ENCODE peak calls at places on chromosomes 13 and 19, in ten cellular contexts. T, R, W, X, K, H, S, L, J and D are unnamed samples.

GRCh38 chr13:109160887-109161669 is 531.7 kb downstream of the MYO16 start:
- DNase-seq in T (no peak), R (no peak), W (no peak), X (no peak), K (no peak), H (no peak), S (no peak), L (no peak), J (no peak), D (no peak)

GRCh38 chr19:13629687-13630357 is 123.5 kb upstream of the CACNA1A start:
- DNase-seq in T (no peak), R (no peak), W (peak), X (no peak), K (no peak), H (no peak), S (no peak), L (no peak), J (no peak), D (no peak)

GRCh38 chr19:56976995-56977906 is 136.7 kb upstream of the PEG3 start:
- DNase-seq in T (no peak), R (no peak), W (no peak), X (no peak), K (no peak), H (no peak), S (no peak), L (no peak), J (no peak), D (no peak)

GRCh38 chr13:100633461-100633860 is 41.1 kb downstream of the TMTC4 start:
- DNase-seq in T (no peak), R (no peak), W (peak), X (no peak), K (no peak), H (no peak), S (peak), L (no peak), J (no peak), D (no peak)

GRCh38 chr19:19558636-19559035 is 20.6 kb downstream of the CILP2 start:
- DNase-seq in T (no peak), R (no peak), W (no peak), X (no peak), K (no peak), H (no peak), S (no peak), L (no peak), J (no peak), D (no peak)

GRCh38 chr19:6056801-6057650 is 53.3 kb downstream of the RFX2 start:
- DNase-seq in T (peak), R (peak), W (peak), X (no peak), K (no peak), H (peak), S (peak), L (no peak), J (peak), D (no peak)

GRCh38 chr19:19259741-19260140 is 13.4 kb downstream of the TM6SF2 start:
- DNase-seq in T (no peak), R (no peak), W (no peak), X (peak), K (no peak), H (no peak), S (peak), L (no peak), J (no peak), D (no peak)

GRCh38 chr19:16594681-16595091 is 22.5 kb upstream of the SLC35E1 start:
- DNase-seq in T (no peak), R (no peak), W (no peak), X (no peak), K (no peak), H (no peak), S (no peak), L (no peak), J (no peak), D (no peak)

GRCh38 chr13:42612021-42612765 is 38.2 kb downstream of the TNFSF11 start:
- DNase-seq in T (no peak), R (no peak), W (no peak), X (no peak), K (no peak), H (no peak), S (no peak), L (no peak), J (no peak), D (no peak)

GRCh38 chr13:112821340-112822055 is 131.7 kb downstream of the ATP11A start:
- DNase-seq in T (no peak), R (no peak), W (peak), X (peak), K (no peak), H (no peak), S (no peak), L (no peak), J (no peak), D (no peak)

GRCh38 chr13:113184568-113185440 is 23.7 kb downstream of the PCID2 start:
- DNase-seq in T (no peak), R (no peak), W (no peak), X (no peak), K (no peak), H (no peak), S (no peak), L (no peak), J (no peak), D (no peak)

GRCh38 chr19:4139614-4140236 is 13.7 kb upstream of the CREB3L3 start:
- DNase-seq in T (peak), R (peak), W (no peak), X (peak), K (peak), H (peak), S (peak), L (peak), J (peak), D (peak)

GRCh38 chr19:37986048-37986750 is 79.2 kb downstream of the SIPA1L3 start:
- DNase-seq in T (peak), R (no peak), W (no peak), X (no peak), K (no peak), H (no peak), S (no peak), L (no peak), J (no peak), D (no peak)

GRCh38 chr13:20303636-20304035 is 71.5 kb upstream of the GJB6 start:
- DNase-seq in T (no peak), R (no peak), W (peak), X (no peak), K (no peak), H (no peak), S (no peak), L (no peak), J (no peak), D (no peak)

GRCh38 chr13:45143346-45143751 is 23.0 kb downstream of the GTF2F2 start:
- DNase-seq in T (no peak), R (no peak), W (no peak), X (no peak), K (no peak), H (no peak), S (no peak), L (no peak), J (no peak), D (no peak)

GRCh38 chr19:48844472-48844871 is 8.2 kb upstream of the HSD17B14 start:
- DNase-seq in T (no peak), R (no peak), W (peak), X (no peak), K (no peak), H (no peak), S (peak), L (no peak), J (no peak), D (no peak)

GRCh38 chr19:46963093-46963734 is 56.4 kb upstream of the NPAS1 start:
- DNase-seq in T (no peak), R (no peak), W (peak), X (no peak), K (no peak), H (no peak), S (peak), L (peak), J (peak), D (no peak)

GRCh38 chr13:47298506-47298905 is 401.7 kb upstream of the HTR2A start:
- DNase-seq in T (no peak), R (no peak), W (no peak), X (no peak), K (no peak), H (no peak), S (no peak), L (no peak), J (no peak), D (no peak)

GRCh38 chr19:1491849-1492170 is 829 bp downstream of the REEP6 start:
- DNase-seq in T (no peak), R (no peak), W (no peak), X (no peak), K (no peak), H (no peak), S (no peak), L (no peak), J (no peak), D (no peak)

GRCh38 chr13:57470491-57470890 is 161.1 kb upstream of the PCDH17 start:
- DNase-seq in T (no peak), R (no peak), W (no peak), X (no peak), K (no peak), H (no peak), S (no peak), L (no peak), J (no peak), D (no peak)

GRCh38 chr13:24119593-24120508 is 40.7 kb upstream of the SPATA13 start:
- DNase-seq in T (no peak), R (peak), W (no peak), X (no peak), K (no peak), H (no peak), S (no peak), L (no peak), J (no peak), D (no peak)

GRCh38 chr19:10450191-10450852 is 30.0 kb downstream of the PDE4A start:
- DNase-seq in T (no peak), R (no peak), W (no peak), X (no peak), K (no peak), H (no peak), S (no peak), L (no peak), J (no peak), D (no peak)

GRCh38 chr13:70424428-70424827 is 316.2 kb upstream of the KLHL1 start:
- DNase-seq in T (peak), R (no peak), W (no peak), X (peak), K (no peak), H (no peak), S (no peak), L (no peak), J (no peak), D (no peak)

GRCh38 chr19:33473644-33474305 is 47.8 kb downstream of the PEPD start:
- DNase-seq in T (no peak), R (no peak), W (peak), X (no peak), K (no peak), H (no peak), S (no peak), L (no peak), J (no peak), D (no peak)

GRCh38 chr13:35787937-35788336 is 311.4 kb upstream of the MAB21L1 start:
- DNase-seq in T (no peak), R (no peak), W (no peak), X (no peak), K (no peak), H (no peak), S (no peak), L (no peak), J (no peak), D (no peak)

GRCh38 chr13:61040180-61040579 is 375.5 kb downstream of the PCDH20 start:
- DNase-seq in T (no peak), R (no peak), W (no peak), X (no peak), K (no peak), H (no peak), S (no peak), L (no peak), J (no peak), D (no peak)

GRCh38 chr19:35736913-35737886 is 5.1 kb downstream of the IGFLR1 start:
- DNase-seq in T (no peak), R (no peak), W (no peak), X (no peak), K (no peak), H (no peak), S (no peak), L (no peak), J (no peak), D (no peak)